ENCODE peak calls at places on chromosomes 3 and 15, in six cellular contexts. One of them, this sample, is unnamed.

GRCh38 chr3:121330118-121330517 is 215.7 kb downstream of the POLQ start:
- DNase-seq in PC-3: no peak
- DNase-seq in occipital lobe: peak
- DNase-seq in GM12865: no peak
- DNase-seq in HFFc6: no peak
- DNase-seq in stimulated activated CD4-positive, alpha-beta T cell treated with anti-CD3 and anti-CD28 coated beads, Interleukin-1b, Interleukin-23, amount 100 ng/mL, for 4 hours: no peak
- DNase-seq in this sample: no peak

GRCh38 chr3:125125822-125126245 is 70.0 kb upstream of the HEG1 start:
- DNase-seq in occipital lobe: no peak
- DNase-seq in stimulated activated CD4-positive, alpha-beta T cell treated with anti-CD3 and anti-CD28 coated beads, Interleukin-1b, Interleukin-23, amount 100 ng/mL, for 4 hours: no peak
- DNase-seq in PC-3: no peak
- DNase-seq in HFFc6: peak
- DNase-seq in GM12865: no peak
- DNase-seq in this sample: peak

GRCh38 chr15:84889313-84889990 is 5.0 kb downstream of the SLC28A1 start:
- DNase-seq in stimulated activated CD4-positive, alpha-beta T cell treated with anti-CD3 and anti-CD28 coated beads, Interleukin-1b, Interleukin-23, amount 100 ng/mL, for 4 hours: no peak
- DNase-seq in occipital lobe: no peak
- DNase-seq in GM12865: no peak
- DNase-seq in PC-3: no peak
- DNase-seq in HFFc6: no peak
- DNase-seq in this sample: no peak

GRCh38 chr15:22903427-22903826 is 65.0 kb downstream of the NIPA2 start:
- DNase-seq in PC-3: no peak
- DNase-seq in occipital lobe: no peak
- DNase-seq in HFFc6: no peak
- DNase-seq in stimulated activated CD4-positive, alpha-beta T cell treated with anti-CD3 and anti-CD28 coated beads, Interleukin-1b, Interleukin-23, amount 100 ng/mL, for 4 hours: no peak
- DNase-seq in GM12865: no peak
- DNase-seq in this sample: no peak

GRCh38 chr15:41499109-41499851 is 5.6 kb downstream of the ITPKA start:
- DNase-seq in HFFc6: no peak
- DNase-seq in PC-3: no peak
- DNase-seq in GM12865: no peak
- DNase-seq in stimulated activated CD4-positive, alpha-beta T cell treated with anti-CD3 and anti-CD28 coated beads, Interleukin-1b, Interleukin-23, amount 100 ng/mL, for 4 hours: no peak
- DNase-seq in occipital lobe: peak
- DNase-seq in this sample: no peak

GRCh38 chr15:89912674-89913396 is at the start of gene ARPIN:
- DNase-seq in HFFc6: peak
- DNase-seq in PC-3: peak
- DNase-seq in stimulated activated CD4-positive, alpha-beta T cell treated with anti-CD3 and anti-CD28 coated beads, Interleukin-1b, Interleukin-23, amount 100 ng/mL, for 4 hours: peak
- DNase-seq in GM12865: no peak
- DNase-seq in occipital lobe: peak
- DNase-seq in this sample: no peak

GRCh38 chr3:10387881-10388621 is 67.1 kb upstream of the SEC13 start:
- DNase-seq in HFFc6: no peak
- DNase-seq in PC-3: no peak
- DNase-seq in stimulated activated CD4-positive, alpha-beta T cell treated with anti-CD3 and anti-CD28 coated beads, Interleukin-1b, Interleukin-23, amount 100 ng/mL, for 4 hours: no peak
- DNase-seq in occipital lobe: no peak
- DNase-seq in GM12865: no peak
- DNase-seq in this sample: no peak

GRCh38 chr15:38555686-38556334 is 8.8 kb downstream of the RASGRP1 start:
- DNase-seq in HFFc6: peak
- DNase-seq in PC-3: no peak
- DNase-seq in GM12865: peak
- DNase-seq in occipital lobe: no peak
- DNase-seq in stimulated activated CD4-positive, alpha-beta T cell treated with anti-CD3 and anti-CD28 coated beads, Interleukin-1b, Interleukin-23, amount 100 ng/mL, for 4 hours: no peak
- DNase-seq in this sample: peak

GRCh38 chr3:128482857-128483656 is 9.9 kb downstream of the GATA2 start:
- DNase-seq in GM12865: no peak
- DNase-seq in PC-3: peak
- DNase-seq in HFFc6: peak
- DNase-seq in occipital lobe: no peak
- DNase-seq in stimulated activated CD4-positive, alpha-beta T cell treated with anti-CD3 and anti-CD28 coated beads, Interleukin-1b, Interleukin-23, amount 100 ng/mL, for 4 hours: no peak
- DNase-seq in this sample: peak

GRCh38 chr3:152199069-152199838 is 69.5 kb upstream of the MBNL1 start:
- DNase-seq in stimulated activated CD4-positive, alpha-beta T cell treated with anti-CD3 and anti-CD28 coated beads, Interleukin-1b, Interleukin-23, amount 100 ng/mL, for 4 hours: no peak
- DNase-seq in occipital lobe: no peak
- DNase-seq in PC-3: no peak
- DNase-seq in GM12865: peak
- DNase-seq in HFFc6: no peak
- DNase-seq in this sample: no peak

GRCh38 chr3:141360888-141361598 is 7.3 kb upstream of the ZBTB38 start:
- DNase-seq in PC-3: peak
- DNase-seq in stimulated activated CD4-positive, alpha-beta T cell treated with anti-CD3 and anti-CD28 coated beads, Interleukin-1b, Interleukin-23, amount 100 ng/mL, for 4 hours: no peak
- DNase-seq in GM12865: peak
- DNase-seq in HFFc6: peak
- DNase-seq in occipital lobe: no peak
- DNase-seq in this sample: no peak

GRCh38 chr3:129313415-129313982 is 34.8 kb downstream of the HMCES start:
- DNase-seq in HFFc6: no peak
- DNase-seq in PC-3: peak
- DNase-seq in stimulated activated CD4-positive, alpha-beta T cell treated with anti-CD3 and anti-CD28 coated beads, Interleukin-1b, Interleukin-23, amount 100 ng/mL, for 4 hours: no peak
- DNase-seq in GM12865: peak
- DNase-seq in occipital lobe: no peak
- DNase-seq in this sample: no peak

GRCh38 chr3:109346770-109347295 is 9.5 kb upstream of the DPPA4 start:
- DNase-seq in GM12865: no peak
- DNase-seq in PC-3: no peak
- DNase-seq in HFFc6: no peak
- DNase-seq in stimulated activated CD4-positive, alpha-beta T cell treated with anti-CD3 and anti-CD28 coated beads, Interleukin-1b, Interleukin-23, amount 100 ng/mL, for 4 hours: no peak
- DNase-seq in occipital lobe: no peak
- DNase-seq in this sample: no peak

GRCh38 chr3:157086775-157087174 is 73.2 kb downstream of the CCNL1 start:
- DNase-seq in PC-3: no peak
- DNase-seq in occipital lobe: no peak
- DNase-seq in stimulated activated CD4-positive, alpha-beta T cell treated with anti-CD3 and anti-CD28 coated beads, Interleukin-1b, Interleukin-23, amount 100 ng/mL, for 4 hours: no peak
- DNase-seq in HFFc6: no peak
- DNase-seq in GM12865: no peak
- DNase-seq in this sample: no peak

GRCh38 chr15:74191798-74192197 is 10.8 kb downstream of the STRA6 start:
- DNase-seq in GM12865: no peak
- DNase-seq in occipital lobe: no peak
- DNase-seq in HFFc6: no peak
- DNase-seq in stimulated activated CD4-positive, alpha-beta T cell treated with anti-CD3 and anti-CD28 coated beads, Interleukin-1b, Interleukin-23, amount 100 ng/mL, for 4 hours: no peak
- DNase-seq in PC-3: no peak
- DNase-seq in this sample: no peak

GRCh38 chr3:46019707-46020106 is 7.6 kb downstream of the XCR1 start:
- DNase-seq in stimulated activated CD4-positive, alpha-beta T cell treated with anti-CD3 and anti-CD28 coated beads, Interleukin-1b, Interleukin-23, amount 100 ng/mL, for 4 hours: no peak
- DNase-seq in HFFc6: peak
- DNase-seq in GM12865: no peak
- DNase-seq in occipital lobe: no peak
- DNase-seq in PC-3: no peak
- DNase-seq in this sample: no peak

GRCh38 chr3:30311781-30312180 is 294.6 kb upstream of the TGFBR2 start:
- DNase-seq in stimulated activated CD4-positive, alpha-beta T cell treated with anti-CD3 and anti-CD28 coated beads, Interleukin-1b, Interleukin-23, amount 100 ng/mL, for 4 hours: no peak
- DNase-seq in GM12865: no peak
- DNase-seq in occipital lobe: no peak
- DNase-seq in HFFc6: no peak
- DNase-seq in PC-3: no peak
- DNase-seq in this sample: no peak

GRCh38 chr3:181581651-181582050 is 130.1 kb upstream of the SOX2 start:
- DNase-seq in PC-3: no peak
- DNase-seq in occipital lobe: no peak
- DNase-seq in GM12865: no peak
- DNase-seq in HFFc6: no peak
- DNase-seq in stimulated activated CD4-positive, alpha-beta T cell treated with anti-CD3 and anti-CD28 coated beads, Interleukin-1b, Interleukin-23, amount 100 ng/mL, for 4 hours: no peak
- DNase-seq in this sample: no peak

GRCh38 chr3:128382221-128382807 is 84.4 kb downstream of the DNAJB8 start:
- DNase-seq in PC-3: peak
- DNase-seq in HFFc6: no peak
- DNase-seq in occipital lobe: no peak
- DNase-seq in stimulated activated CD4-positive, alpha-beta T cell treated with anti-CD3 and anti-CD28 coated beads, Interleukin-1b, Interleukin-23, amount 100 ng/mL, for 4 hours: no peak
- DNase-seq in GM12865: no peak
- DNase-seq in this sample: no peak

GRCh38 chr3:141235661-141236171 is 4.1 kb downstream of the PXYLP1 start:
- DNase-seq in PC-3: no peak
- DNase-seq in GM12865: no peak
- DNase-seq in stimulated activated CD4-positive, alpha-beta T cell treated with anti-CD3 and anti-CD28 coated beads, Interleukin-1b, Interleukin-23, amount 100 ng/mL, for 4 hours: no peak
- DNase-seq in occipital lobe: no peak
- DNase-seq in HFFc6: no peak
- DNase-seq in this sample: no peak

GRCh38 chr15:25717116-25717755 is 145.9 kb downstream of the ATP10A start:
- DNase-seq in PC-3: no peak
- DNase-seq in GM12865: peak
- DNase-seq in stimulated activated CD4-positive, alpha-beta T cell treated with anti-CD3 and anti-CD28 coated beads, Interleukin-1b, Interleukin-23, amount 100 ng/mL, for 4 hours: no peak
- DNase-seq in occipital lobe: no peak
- DNase-seq in HFFc6: no peak
- DNase-seq in this sample: peak

GRCh38 chr3:117036259-117036799 is 326.8 kb downstream of the TUSC7 start:
- DNase-seq in stimulated activated CD4-positive, alpha-beta T cell treated with anti-CD3 and anti-CD28 coated beads, Interleukin-1b, Interleukin-23, amount 100 ng/mL, for 4 hours: no peak
- DNase-seq in occipital lobe: no peak
- DNase-seq in PC-3: no peak
- DNase-seq in HFFc6: peak
- DNase-seq in GM12865: no peak
- DNase-seq in this sample: peak

GRCh38 chr3:38574411-38575278 is 74.8 kb downstream of the SCN5A start:
- DNase-seq in GM12865: no peak
- DNase-seq in stimulated activated CD4-positive, alpha-beta T cell treated with anti-CD3 and anti-CD28 coated beads, Interleukin-1b, Interleukin-23, amount 100 ng/mL, for 4 hours: no peak
- DNase-seq in HFFc6: peak
- DNase-seq in occipital lobe: no peak
- DNase-seq in PC-3: no peak
- DNase-seq in this sample: no peak

GRCh38 chr3:148269816-148270215 is 427.9 kb upstream of the AGTR1 start:
- DNase-seq in stimulated activated CD4-positive, alpha-beta T cell treated with anti-CD3 and anti-CD28 coated beads, Interleukin-1b, Interleukin-23, amount 100 ng/mL, for 4 hours: no peak
- DNase-seq in GM12865: no peak
- DNase-seq in HFFc6: no peak
- DNase-seq in PC-3: peak
- DNase-seq in occipital lobe: peak
- DNase-seq in this sample: peak

GRCh38 chr3:80213076-80213475 is 445.3 kb upstream of the ROBO1 start:
- DNase-seq in stimulated activated CD4-positive, alpha-beta T cell treated with anti-CD3 and anti-CD28 coated beads, Interleukin-1b, Interleukin-23, amount 100 ng/mL, for 4 hours: no peak
- DNase-seq in occipital lobe: no peak
- DNase-seq in HFFc6: no peak
- DNase-seq in PC-3: no peak
- DNase-seq in GM12865: no peak
- DNase-seq in this sample: peak

GRCh38 chr15:41928100-41928499 is 34.2 kb upstream of the SPTBN5 start:
- DNase-seq in PC-3: peak
- DNase-seq in HFFc6: no peak
- DNase-seq in stimulated activated CD4-positive, alpha-beta T cell treated with anti-CD3 and anti-CD28 coated beads, Interleukin-1b, Interleukin-23, amount 100 ng/mL, for 4 hours: no peak
- DNase-seq in occipital lobe: no peak
- DNase-seq in GM12865: no peak
- DNase-seq in this sample: no peak

GRCh38 chr3:175969456-175969855 is 1110.3 kb downstream of the NAALADL2 start:
- DNase-seq in occipital lobe: no peak
- DNase-seq in PC-3: no peak
- DNase-seq in GM12865: no peak
- DNase-seq in stimulated activated CD4-positive, alpha-beta T cell treated with anti-CD3 and anti-CD28 coated beads, Interleukin-1b, Interleukin-23, amount 100 ng/mL, for 4 hours: no peak
- DNase-seq in HFFc6: no peak
- DNase-seq in this sample: no peak

GRCh38 chr3:106814231-106814630 is 563.0 kb upstream of the CCDC54 start:
- DNase-seq in PC-3: no peak
- DNase-seq in HFFc6: no peak
- DNase-seq in occipital lobe: no peak
- DNase-seq in GM12865: no peak
- DNase-seq in stimulated activated CD4-positive, alpha-beta T cell treated with anti-CD3 and anti-CD28 coated beads, Interleukin-1b, Interleukin-23, amount 100 ng/mL, for 4 hours: no peak
- DNase-seq in this sample: no peak

GRCh38 chr15:39781967-39782292 is 711 bp downstream of the FSIP1 start:
- DNase-seq in stimulated activated CD4-positive, alpha-beta T cell treated with anti-CD3 and anti-CD28 coated beads, Interleukin-1b, Interleukin-23, amount 100 ng/mL, for 4 hours: no peak
- DNase-seq in PC-3: no peak
- DNase-seq in occipital lobe: no peak
- DNase-seq in GM12865: no peak
- DNase-seq in HFFc6: no peak
- DNase-seq in this sample: no peak

GRCh38 chr3:120350431-120350941 is 1.3 kb upstream of the LRRC58 start:
- DNase-seq in stimulated activated CD4-positive, alpha-beta T cell treated with anti-CD3 and anti-CD28 coated beads, Interleukin-1b, Interleukin-23, amount 100 ng/mL, for 4 hours: no peak
- DNase-seq in GM12865: peak
- DNase-seq in PC-3: peak
- DNase-seq in HFFc6: peak
- DNase-seq in occipital lobe: no peak
- DNase-seq in this sample: peak

GRCh38 chr3:31848163-31848848 is 132.8 kb downstream of the OSBPL10 start:
- DNase-seq in GM12865: no peak
- DNase-seq in stimulated activated CD4-positive, alpha-beta T cell treated with anti-CD3 and anti-CD28 coated beads, Interleukin-1b, Interleukin-23, amount 100 ng/mL, for 4 hours: no peak
- DNase-seq in occipital lobe: no peak
- DNase-seq in PC-3: no peak
- DNase-seq in HFFc6: no peak
- DNase-seq in this sample: no peak

GRCh38 chr3:129442947-129443346 is 2.9 kb downstream of the IFT122 start:
- DNase-seq in GM12865: no peak
- DNase-seq in PC-3: no peak
- DNase-seq in stimulated activated CD4-positive, alpha-beta T cell treated with anti-CD3 and anti-CD28 coated beads, Interleukin-1b, Interleukin-23, amount 100 ng/mL, for 4 hours: no peak
- DNase-seq in HFFc6: no peak
- DNase-seq in occipital lobe: no peak
- DNase-seq in this sample: no peak

GRCh38 chr3:28279770-28280169 is 38.4 kb downstream of the CMC1 start:
- DNase-seq in stimulated activated CD4-positive, alpha-beta T cell treated with anti-CD3 and anti-CD28 coated beads, Interleukin-1b, Interleukin-23, amount 100 ng/mL, for 4 hours: no peak
- DNase-seq in GM12865: no peak
- DNase-seq in PC-3: no peak
- DNase-seq in occipital lobe: no peak
- DNase-seq in HFFc6: no peak
- DNase-seq in this sample: no peak

GRCh38 chr3:143045639-143046038 is 44.3 kb downstream of the U2SURP start:
- DNase-seq in PC-3: no peak
- DNase-seq in stimulated activated CD4-positive, alpha-beta T cell treated with anti-CD3 and anti-CD28 coated beads, Interleukin-1b, Interleukin-23, amount 100 ng/mL, for 4 hours: no peak
- DNase-seq in HFFc6: no peak
- DNase-seq in occipital lobe: no peak
- DNase-seq in GM12865: no peak
- DNase-seq in this sample: no peak

GRCh38 chr15:37873336-37873735 is 61.1 kb upstream of the TMCO5A start:
- DNase-seq in HFFc6: no peak
- DNase-seq in stimulated activated CD4-positive, alpha-beta T cell treated with anti-CD3 and anti-CD28 coated beads, Interleukin-1b, Interleukin-23, amount 100 ng/mL, for 4 hours: no peak
- DNase-seq in PC-3: no peak
- DNase-seq in GM12865: no peak
- DNase-seq in occipital lobe: no peak
- DNase-seq in this sample: peak

GRCh38 chr3:24300949-24301348 is 193.7 kb downstream of the THRB start:
- DNase-seq in PC-3: no peak
- DNase-seq in stimulated activated CD4-positive, alpha-beta T cell treated with anti-CD3 and anti-CD28 coated beads, Interleukin-1b, Interleukin-23, amount 100 ng/mL, for 4 hours: no peak
- DNase-seq in occipital lobe: no peak
- DNase-seq in HFFc6: no peak
- DNase-seq in GM12865: no peak
- DNase-seq in this sample: no peak

GRCh38 chr3:168063122-168063521 is 32.6 kb downstream of the GOLIM4 start:
- DNase-seq in GM12865: no peak
- DNase-seq in HFFc6: no peak
- DNase-seq in PC-3: no peak
- DNase-seq in occipital lobe: no peak
- DNase-seq in stimulated activated CD4-positive, alpha-beta T cell treated with anti-CD3 and anti-CD28 coated beads, Interleukin-1b, Interleukin-23, amount 100 ng/mL, for 4 hours: no peak
- DNase-seq in this sample: no peak

GRCh38 chr15:92073044-92073785 is 219.7 kb downstream of the SLCO3A1 start:
- DNase-seq in occipital lobe: no peak
- DNase-seq in stimulated activated CD4-positive, alpha-beta T cell treated with anti-CD3 and anti-CD28 coated beads, Interleukin-1b, Interleukin-23, amount 100 ng/mL, for 4 hours: no peak
- DNase-seq in GM12865: no peak
- DNase-seq in HFFc6: no peak
- DNase-seq in PC-3: no peak
- DNase-seq in this sample: no peak

GRCh38 chr3:11662392-11662990 is 18.8 kb upstream of the VGLL4 start:
- DNase-seq in GM12865: no peak
- DNase-seq in stimulated activated CD4-positive, alpha-beta T cell treated with anti-CD3 and anti-CD28 coated beads, Interleukin-1b, Interleukin-23, amount 100 ng/mL, for 4 hours: no peak
- DNase-seq in HFFc6: peak
- DNase-seq in PC-3: peak
- DNase-seq in occipital lobe: no peak
- DNase-seq in this sample: no peak

GRCh38 chr3:193884011-193884410 is 251.9 kb upstream of the HES1 start:
- DNase-seq in HFFc6: no peak
- DNase-seq in PC-3: no peak
- DNase-seq in stimulated activated CD4-positive, alpha-beta T cell treated with anti-CD3 and anti-CD28 coated beads, Interleukin-1b, Interleukin-23, amount 100 ng/mL, for 4 hours: no peak
- DNase-seq in GM12865: no peak
- DNase-seq in occipital lobe: no peak
- DNase-seq in this sample: no peak